ENCODE peak calls at places on chromosomes 16 and 17, in seven cellular contexts. U, C, I, W, E, Q and L are unnamed samples.

GRCh38 chr17:50558955-50559614 is 1.4 kb upstream of the CACNA1G start:
- DNase-seq in E (peak), Q (no peak), C (no peak), I (no peak), U (no peak), W (no peak), L (peak)

GRCh38 chr17:77489239-77489897 is 348.6 kb downstream of the SEC14L1 start:
- DNase-seq in C (no peak), E (no peak), W (no peak), I (no peak), U (no peak), Q (no peak), L (peak)

GRCh38 chr16:900211-900610 is 70.6 kb downstream of the LMF1 start:
- DNase-seq in U (no peak), E (no peak), I (no peak), Q (no peak), W (no peak), C (no peak), L (no peak)

GRCh38 chr16:11560701-11561439 is 25.8 kb downstream of the LITAF start:
- DNase-seq in Q (peak), I (no peak), W (no peak), E (peak), U (no peak), C (no peak), L (peak)

GRCh38 chr16:30488764-30489595 is 16.4 kb downstream of the ITGAL start:
- DNase-seq in I (no peak), Q (no peak), E (peak), C (no peak), U (no peak), W (no peak), L (no peak)

GRCh38 chr16:67387479-67388079 is 5.7 kb downstream of the TPPP3 start:
- DNase-seq in W (no peak), U (no peak), Q (no peak), C (no peak), E (no peak), I (no peak), L (peak)

GRCh38 chr17:77352996-77353395 is 212.2 kb downstream of the SEC14L1 start:
- DNase-seq in C (no peak), Q (no peak), E (no peak), I (no peak), W (no peak), U (no peak), L (no peak)

GRCh38 chr17:1153795-1154546 is 25.8 kb downstream of the ABR start:
- DNase-seq in E (peak), Q (peak), U (no peak), I (no peak), W (peak), C (peak), L (peak)

GRCh38 chr17:79231766-79232287 is 157.2 kb downstream of the ENGASE start:
- DNase-seq in Q (no peak), C (peak), I (no peak), U (no peak), W (no peak), E (no peak), L (no peak)

GRCh38 chr17:266701-267656 is 85.5 kb upstream of the DOC2B start:
- DNase-seq in I (no peak), E (peak), U (no peak), Q (peak), C (no peak), W (no peak), L (peak)